ENCODE peak calls at places on chromosomes 16 and 17, in eight cellular contexts. One of them, this sample, is unnamed.

GRCh38 chr16:73163238-73163795 is 115.4 kb upstream of the ZFHX3 start:
- DNase-seq in endodermal cell: no peak
- DNase-seq in body of pancreas: no peak
- DNase-seq in ascending aorta: no peak
- DNase-seq in Peyer's patch: no peak
- DNase-seq in heart left ventricle: no peak
- DNase-seq in A549: no peak
- DNase-seq in pancreas: no peak
- DNase-seq in this sample: no peak

GRCh38 chr16:46961373-46962353 is 11.8 kb downstream of the DNAJA2 start:
- DNase-seq in endodermal cell: no peak
- DNase-seq in body of pancreas: no peak
- DNase-seq in ascending aorta: no peak
- DNase-seq in Peyer's patch: no peak
- DNase-seq in heart left ventricle: no peak
- DNase-seq in A549: no peak
- DNase-seq in pancreas: no peak
- DNase-seq in this sample: no peak

GRCh38 chr17:44751331-44751730 is 7.5 kb upstream of the ADAM11 start:
- DNase-seq in endodermal cell: no peak
- DNase-seq in body of pancreas: no peak
- DNase-seq in ascending aorta: no peak
- DNase-seq in Peyer's patch: no peak
- DNase-seq in heart left ventricle: no peak
- DNase-seq in A549: no peak
- DNase-seq in pancreas: no peak
- DNase-seq in this sample: no peak

GRCh38 chr17:34458266-34458665 is 95.2 kb upstream of the CCL1 start:
- DNase-seq in endodermal cell: no peak
- DNase-seq in body of pancreas: no peak
- DNase-seq in ascending aorta: no peak
- DNase-seq in Peyer's patch: no peak
- DNase-seq in heart left ventricle: no peak
- DNase-seq in A549: no peak
- DNase-seq in pancreas: no peak
- DNase-seq in this sample: no peak

GRCh38 chr16:54197758-54198157 is 88.8 kb downstream of the IRX3 start:
- DNase-seq in endodermal cell: no peak
- DNase-seq in body of pancreas: no peak
- DNase-seq in ascending aorta: no peak
- DNase-seq in Peyer's patch: no peak
- DNase-seq in heart left ventricle: no peak
- DNase-seq in A549: no peak
- DNase-seq in pancreas: no peak
- DNase-seq in this sample: no peak

GRCh38 chr17:56939869-56940484 is 20.9 kb downstream of the COIL start:
- DNase-seq in endodermal cell: peak; percentile 67
- DNase-seq in body of pancreas: no peak
- DNase-seq in ascending aorta: no peak
- DNase-seq in Peyer's patch: no peak
- DNase-seq in heart left ventricle: no peak
- DNase-seq in A549: peak; percentile 63
- DNase-seq in pancreas: no peak
- DNase-seq in this sample: peak; percentile 59

GRCh38 chr16:81275064-81275532 is 36.6 kb downstream of the BCO1 start:
- DNase-seq in endodermal cell: no peak
- DNase-seq in body of pancreas: no peak
- DNase-seq in ascending aorta: no peak
- DNase-seq in Peyer's patch: peak; percentile 60
- DNase-seq in heart left ventricle: no peak
- DNase-seq in A549: no peak
- DNase-seq in pancreas: no peak
- DNase-seq in this sample: no peak

GRCh38 chr17:74858672-74859438 is 830 bp downstream of the GRIN2C start:
- DNase-seq in endodermal cell: no peak
- DNase-seq in body of pancreas: no peak
- DNase-seq in ascending aorta: no peak
- DNase-seq in Peyer's patch: no peak
- DNase-seq in heart left ventricle: no peak
- DNase-seq in A549: no peak
- DNase-seq in pancreas: no peak
- DNase-seq in this sample: no peak

GRCh38 chr16:20675488-20676267 is 21.8 kb downstream of the ACSM1 start:
- DNase-seq in endodermal cell: peak; percentile 82
- DNase-seq in body of pancreas: peak; percentile 77
- DNase-seq in ascending aorta: no peak
- DNase-seq in Peyer's patch: peak; percentile 76
- DNase-seq in heart left ventricle: no peak
- DNase-seq in A549: no peak
- DNase-seq in pancreas: peak; percentile 55
- DNase-seq in this sample: peak; percentile 76

GRCh38 chr16:369866-370436 is 387 bp downstream of the MRPL28 start:
- DNase-seq in endodermal cell: peak; percentile 76
- DNase-seq in body of pancreas: peak; percentile 36
- DNase-seq in ascending aorta: no peak
- DNase-seq in Peyer's patch: no peak
- DNase-seq in heart left ventricle: no peak
- DNase-seq in A549: no peak
- DNase-seq in pancreas: peak; percentile 73
- DNase-seq in this sample: no peak

GRCh38 chr16:370443-370842 is at the start of gene MRPL28:
- DNase-seq in endodermal cell: peak; percentile 98
- DNase-seq in body of pancreas: peak; percentile 95
- DNase-seq in ascending aorta: peak; percentile 98
- DNase-seq in Peyer's patch: peak; percentile 98
- DNase-seq in heart left ventricle: peak; percentile 94
- DNase-seq in A549: peak; percentile 94
- DNase-seq in pancreas: peak; percentile 91
- DNase-seq in this sample: peak; percentile 96

GRCh38 chr16:368388-369158 is 1.8 kb downstream of the MRPL28 start:
- DNase-seq in endodermal cell: no peak
- DNase-seq in body of pancreas: no peak
- DNase-seq in ascending aorta: no peak
- DNase-seq in Peyer's patch: no peak
- DNase-seq in heart left ventricle: peak; percentile 29
- DNase-seq in A549: no peak
- DNase-seq in pancreas: no peak
- DNase-seq in this sample: no peak

GRCh38 chr16:370980-371728 is 816 bp upstream of the MRPL28 start:
- DNase-seq in endodermal cell: peak; percentile 62
- DNase-seq in body of pancreas: no peak
- DNase-seq in ascending aorta: no peak
- DNase-seq in Peyer's patch: no peak
- DNase-seq in heart left ventricle: peak; percentile 28
- DNase-seq in A549: no peak
- DNase-seq in pancreas: no peak
- DNase-seq in this sample: no peak

GRCh38 chr16:369275-369865 is 968 bp downstream of the MRPL28 start:
- DNase-seq in endodermal cell: no peak
- DNase-seq in body of pancreas: no peak
- DNase-seq in ascending aorta: no peak
- DNase-seq in Peyer's patch: no peak
- DNase-seq in heart left ventricle: no peak
- DNase-seq in A549: no peak
- DNase-seq in pancreas: no peak
- DNase-seq in this sample: no peak
- H3K4me3 ChIP-seq in endodermal cell: peak overlapping the region; percentile 77
- H3K4me3 ChIP-seq in body of pancreas: no peak overlapping the region
- H3K4me3 ChIP-seq in ascending aorta: peak overlapping the region; percentile 53
- H3K4me3 ChIP-seq in Peyer's patch: no peak overlapping the region
- H3K4me3 ChIP-seq in heart left ventricle: peak overlapping the region; percentile 54
- H3K4me3 ChIP-seq in A549: peak overlapping the region; percentile 58
- H3K4me3 ChIP-seq in pancreas: no peak overlapping the region
- H3K4me3 ChIP-seq in this sample: no peak overlapping the region

GRCh38 chr17:81335388-81336157 is 40.5 kb upstream of the SLC38A10 start:
- DNase-seq in endodermal cell: peak; percentile 60
- DNase-seq in body of pancreas: no peak
- DNase-seq in ascending aorta: no peak
- DNase-seq in Peyer's patch: peak; percentile 76
- DNase-seq in heart left ventricle: no peak
- DNase-seq in A549: peak; percentile 58
- DNase-seq in pancreas: no peak
- DNase-seq in this sample: peak; percentile 75

GRCh38 chr17:81334419-81334896 is 39.4 kb upstream of the SLC38A10 start:
- DNase-seq in endodermal cell: peak; percentile 73
- DNase-seq in body of pancreas: peak; percentile 49
- DNase-seq in ascending aorta: no peak
- DNase-seq in Peyer's patch: no peak
- DNase-seq in heart left ventricle: peak; percentile 19
- DNase-seq in A549: no peak
- DNase-seq in pancreas: no peak
- DNase-seq in this sample: no peak

GRCh38 chr17:81333626-81334368 is 38.7 kb upstream of the SLC38A10 start:
- DNase-seq in endodermal cell: no peak
- DNase-seq in body of pancreas: no peak
- DNase-seq in ascending aorta: no peak
- DNase-seq in Peyer's patch: no peak
- DNase-seq in heart left ventricle: no peak
- DNase-seq in A549: no peak
- DNase-seq in pancreas: no peak
- DNase-seq in this sample: no peak

GRCh38 chr17:81336296-81336929 is 41.3 kb upstream of the SLC38A10 start:
- DNase-seq in endodermal cell: no peak
- DNase-seq in body of pancreas: no peak
- DNase-seq in ascending aorta: no peak
- DNase-seq in Peyer's patch: no peak
- DNase-seq in heart left ventricle: no peak
- DNase-seq in A549: no peak
- DNase-seq in pancreas: peak; percentile 44
- DNase-seq in this sample: no peak

GRCh38 chr17:81334987-81335386 is 39.9 kb upstream of the SLC38A10 start:
- DNase-seq in endodermal cell: peak; percentile 47
- DNase-seq in body of pancreas: no peak
- DNase-seq in ascending aorta: no peak
- DNase-seq in Peyer's patch: no peak
- DNase-seq in heart left ventricle: peak; percentile 23
- DNase-seq in A549: no peak
- DNase-seq in pancreas: no peak
- DNase-seq in this sample: no peak
- H3K27ac ChIP-seq in endodermal cell: no peak overlapping the region
- H3K27ac ChIP-seq in body of pancreas: peak overlapping the region; percentile 77
- H3K27ac ChIP-seq in ascending aorta: no peak overlapping the region
- H3K27ac ChIP-seq in Peyer's patch: no peak overlapping the region
- H3K27ac ChIP-seq in heart left ventricle: no peak overlapping the region
- H3K27ac ChIP-seq in A549: no peak overlapping the region
- H3K27ac ChIP-seq in pancreas: no peak overlapping the region
- H3K27ac ChIP-seq in this sample: peak overlapping the region; percentile 48

DNA sequence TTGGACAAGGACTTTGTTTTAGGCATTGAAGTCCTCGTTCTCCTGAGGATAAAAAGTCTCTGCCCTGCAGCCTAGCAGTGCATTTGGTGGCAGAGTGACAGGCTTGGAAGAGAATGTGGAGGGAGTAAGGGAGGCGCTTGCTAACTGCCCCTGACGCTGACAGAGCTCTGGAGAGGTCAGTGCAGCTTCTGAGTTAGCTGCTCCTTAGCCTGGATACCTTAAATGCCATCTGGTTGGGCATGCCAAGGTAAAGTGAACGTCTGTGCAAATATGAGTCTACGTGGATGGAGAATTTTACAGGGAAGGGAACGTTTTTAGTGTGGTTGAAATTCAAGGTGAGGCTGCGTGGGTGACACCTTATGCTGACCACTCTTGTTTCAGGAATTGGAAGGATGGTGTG is 44.4 kb downstream of the SEC14L1 start:
- DNase-seq in endodermal cell: no peak
- DNase-seq in body of pancreas: no peak
- DNase-seq in ascending aorta: no peak
- DNase-seq in Peyer's patch: no peak
- DNase-seq in heart left ventricle: no peak
- DNase-seq in A549: no peak
- DNase-seq in pancreas: no peak
- DNase-seq in this sample: no peak
- H3K4me3 ChIP-seq in endodermal cell: no peak overlapping the region
- H3K4me3 ChIP-seq in body of pancreas: no peak overlapping the region
- H3K4me3 ChIP-seq in ascending aorta: no peak overlapping the region
- H3K4me3 ChIP-seq in Peyer's patch: no peak overlapping the region
- H3K4me3 ChIP-seq in heart left ventricle: no peak overlapping the region
- H3K4me3 ChIP-seq in A549: no peak overlapping the region
- H3K4me3 ChIP-seq in pancreas: no peak overlapping the region
- H3K4me3 ChIP-seq in this sample: no peak overlapping the region

GRCh38 chr16:88657371-88657770 is 5.5 kb downstream of the MVD start:
- DNase-seq in endodermal cell: no peak
- DNase-seq in body of pancreas: no peak
- DNase-seq in ascending aorta: no peak
- DNase-seq in Peyer's patch: no peak
- DNase-seq in heart left ventricle: no peak
- DNase-seq in A549: no peak
- DNase-seq in pancreas: no peak
- DNase-seq in this sample: no peak

GRCh38 chr16:88654363-88655052 is 3.7 kb upstream of the CYBA start:
- DNase-seq in endodermal cell: no peak
- DNase-seq in body of pancreas: no peak
- DNase-seq in ascending aorta: no peak
- DNase-seq in Peyer's patch: no peak
- DNase-seq in heart left ventricle: no peak
- DNase-seq in A549: no peak
- DNase-seq in pancreas: no peak
- DNase-seq in this sample: no peak

GRCh38 chr16:88656291-88656980 is 5.6 kb upstream of the CYBA start:
- DNase-seq in endodermal cell: no peak
- DNase-seq in body of pancreas: no peak
- DNase-seq in ascending aorta: no peak
- DNase-seq in Peyer's patch: no peak
- DNase-seq in heart left ventricle: no peak
- DNase-seq in A549: no peak
- DNase-seq in pancreas: no peak
- DNase-seq in this sample: no peak

GRCh38 chr16:88655053-88655732 is 4.3 kb upstream of the CYBA start:
- DNase-seq in endodermal cell: no peak
- DNase-seq in body of pancreas: no peak
- DNase-seq in ascending aorta: no peak
- DNase-seq in Peyer's patch: no peak
- DNase-seq in heart left ventricle: no peak
- DNase-seq in A549: no peak
- DNase-seq in pancreas: peak; percentile 54
- DNase-seq in this sample: no peak

DNA sequence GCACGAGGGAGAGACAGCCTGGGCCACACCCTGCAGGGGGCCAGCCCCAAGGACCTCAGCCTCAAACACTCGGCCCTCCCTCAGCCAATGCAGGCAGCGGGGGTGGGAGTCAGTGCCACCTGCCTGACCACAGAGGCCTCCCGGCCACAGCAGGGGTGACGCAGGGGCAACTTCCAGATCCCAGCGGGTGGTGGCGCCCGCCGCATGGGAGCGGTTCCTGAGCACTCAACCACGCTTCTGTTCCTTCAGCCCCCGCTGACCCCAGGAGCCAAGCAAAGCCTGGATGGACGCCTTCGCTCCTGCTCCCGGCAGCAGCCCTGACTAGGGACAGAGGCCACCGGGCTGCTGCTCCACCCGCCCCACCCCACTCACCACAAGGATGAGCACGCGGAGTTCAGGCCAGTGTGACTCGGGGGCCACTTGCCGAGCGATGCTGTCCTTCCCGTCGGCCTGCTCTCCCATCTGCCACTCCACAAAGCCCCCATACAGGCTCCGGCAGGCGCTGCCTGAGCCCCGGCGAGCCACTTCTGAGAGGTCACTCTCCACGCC is 5.0 kb upstream of the CYBA start:
- DNase-seq in endodermal cell: no peak
- DNase-seq in body of pancreas: no peak
- DNase-seq in ascending aorta: no peak
- DNase-seq in Peyer's patch: no peak
- DNase-seq in heart left ventricle: no peak
- DNase-seq in A549: no peak
- DNase-seq in pancreas: no peak
- DNase-seq in this sample: no peak
- H3K27ac ChIP-seq in endodermal cell: no peak overlapping the region
- H3K27ac ChIP-seq in body of pancreas: no peak overlapping the region
- H3K27ac ChIP-seq in ascending aorta: no peak overlapping the region
- H3K27ac ChIP-seq in Peyer's patch: no peak overlapping the region
- H3K27ac ChIP-seq in heart left ventricle: no peak overlapping the region
- H3K27ac ChIP-seq in A549: no peak overlapping the region
- H3K27ac ChIP-seq in pancreas: no peak overlapping the region
- H3K27ac ChIP-seq in this sample: no peak overlapping the region

GRCh38 chr17:2337811-2338657 is 733 bp downstream of the SGSM2 start:
- DNase-seq in endodermal cell: peak; percentile 90
- DNase-seq in body of pancreas: peak; percentile 80
- DNase-seq in ascending aorta: peak; percentile 83
- DNase-seq in Peyer's patch: peak; percentile 77
- DNase-seq in heart left ventricle: peak; percentile 67
- DNase-seq in A549: peak; percentile 65
- DNase-seq in pancreas: peak; percentile 87
- DNase-seq in this sample: peak; percentile 78
- H3K4me3 ChIP-seq in endodermal cell: peak overlapping the region; percentile 88
- H3K4me3 ChIP-seq in body of pancreas: peak overlapping the region; percentile 94
- H3K4me3 ChIP-seq in ascending aorta: peak overlapping the region; percentile 95
- H3K4me3 ChIP-seq in Peyer's patch: peak overlapping the region; percentile 96
- H3K4me3 ChIP-seq in heart left ventricle: peak overlapping the region; percentile 82
- H3K4me3 ChIP-seq in A549: peak overlapping the region; percentile 99
- H3K4me3 ChIP-seq in pancreas: peak overlapping the region; percentile 69
- H3K4me3 ChIP-seq in this sample: peak overlapping the region; percentile 90

This sample was measured in PC-9.